ENCODE peak calls at places on chromosomes 4 and X, in five cellular contexts. Z is mesenchymal stem cell, T is H1, X is IMR-90, H is neuronal stem cell. M is an unnamed sample.

GRCh38 chrX:134013092-134013497 is 27.7 kb upstream of the GPC3 start:
- DNase-seq in Z (peak), T (no peak), X (no peak), H (no peak), M (no peak)

GRCh38 chrX:51955200-51955599 is 61.8 kb downstream of the MAGED1 start:
- DNase-seq in Z (no peak), T (no peak), X (no peak), H (no peak), M (no peak)

GRCh38 chrX:44484607-44485146 is 58.0 kb downstream of the FUNDC1 start:
- DNase-seq in Z (no peak), T (no peak), X (no peak), H (no peak), M (no peak)

GRCh38 chr4:128379860-128380259 is 92.2 kb upstream of the PGRMC2 start:
- DNase-seq in Z (peak), T (peak), X (peak), H (no peak), M (peak)

GRCh38 chr4:109131559-109131958 is 170.9 kb downstream of the COL25A1 start:
- DNase-seq in Z (no peak), T (no peak), X (no peak), H (no peak), M (no peak)

GRCh38 chr4:5995901-5996623 is 22.2 kb downstream of the C4orf50 start:
- DNase-seq in Z (no peak), T (no peak), X (no peak), H (no peak), M (peak)

GRCh38 chrX:150871341-150871811 is 27.1 kb downstream of the CD99L2 start:
- DNase-seq in Z (no peak), T (no peak), X (no peak), H (no peak), M (no peak)

GRCh38 chrX:108139303-108139702 is 47.7 kb downstream of the ATG4A start:
- DNase-seq in Z (no peak), T (no peak), X (no peak), H (no peak), M (peak)

GRCh38 chr4:40719008-40719623 is 30.6 kb upstream of the NSUN7 start:
- DNase-seq in Z (peak), T (no peak), X (peak), H (no peak), M (no peak)

GRCh38 chr4:26762650-26763049 is 98.0 kb upstream of the STIM2 start:
- DNase-seq in Z (peak), T (no peak), X (peak), H (no peak), M (no peak)

GRCh38 chr4:100095729-100096595 is 94.3 kb downstream of the DDIT4L start:
- DNase-seq in Z (peak), T (no peak), X (peak), H (peak), M (peak)

GRCh38 chr4:76310683-76311082 is 4.2 kb downstream of the STBD1 start:
- DNase-seq in Z (no peak), T (no peak), X (no peak), H (no peak), M (no peak)

GRCh38 chr4:172892300-172892699 is 276.3 kb upstream of the GALNT7 start:
- DNase-seq in Z (peak), T (peak), X (peak), H (no peak), M (peak)

GRCh38 chrX:68685722-68686683 is 38.5 kb downstream of the STARD8 start:
- DNase-seq in Z (peak), T (peak), X (peak), H (no peak), M (peak)

GRCh38 chr4:98890698-98891097 is 38.2 kb downstream of the EIF4E start:
- DNase-seq in Z (no peak), T (no peak), X (no peak), H (no peak), M (no peak)
- H3K4ac ChIP-seq in Z (no peak), T (no peak), X (no peak), H (no peak), M (no peak)

DNA sequence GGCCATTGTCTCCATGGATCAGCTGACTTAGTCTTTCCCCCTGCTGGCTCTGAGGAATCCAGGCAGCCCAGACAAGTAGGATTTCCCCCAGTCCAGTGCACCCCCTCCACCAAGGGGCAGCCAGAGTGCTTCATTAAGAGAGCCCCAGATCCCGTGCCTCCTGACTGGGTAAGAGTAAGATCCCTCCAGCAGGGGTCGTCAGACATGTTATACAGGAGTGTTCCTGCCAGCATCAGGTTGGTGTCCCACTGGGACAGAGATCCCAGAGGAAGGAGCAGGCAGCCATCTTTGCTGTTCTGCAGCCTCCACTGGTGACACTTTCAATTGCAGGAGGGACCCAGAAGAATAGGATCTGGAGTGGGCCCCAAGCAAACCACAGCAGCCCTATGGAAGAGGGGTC is 29.0 kb upstream of the INPP4B start:
- DNase-seq in Z (no peak), T (no peak), X (no peak), H (no peak), M (peak)
- H3K4ac ChIP-seq in Z (no peak), T (no peak), X (no peak), H (no peak), M (no peak)

GRCh38 chr4:48178931-48179330 is 44.9 kb upstream of the TXK start:
- DNase-seq in Z (no peak), T (no peak), X (no peak), H (no peak), M (peak)

GRCh38 chr4:48175328-48175727 is 41.3 kb upstream of the TXK start:
- DNase-seq in Z (no peak), T (no peak), X (no peak), H (no peak), M (peak)

GRCh38 chr4:48169636-48170035 is 35.6 kb upstream of the TXK start:
- DNase-seq in Z (no peak), T (no peak), X (no peak), H (no peak), M (no peak)

GRCh38 chr4:48175806-48176205 is 41.8 kb upstream of the TXK start:
- DNase-seq in Z (peak), T (no peak), X (peak), H (no peak), M (no peak)

DNA sequence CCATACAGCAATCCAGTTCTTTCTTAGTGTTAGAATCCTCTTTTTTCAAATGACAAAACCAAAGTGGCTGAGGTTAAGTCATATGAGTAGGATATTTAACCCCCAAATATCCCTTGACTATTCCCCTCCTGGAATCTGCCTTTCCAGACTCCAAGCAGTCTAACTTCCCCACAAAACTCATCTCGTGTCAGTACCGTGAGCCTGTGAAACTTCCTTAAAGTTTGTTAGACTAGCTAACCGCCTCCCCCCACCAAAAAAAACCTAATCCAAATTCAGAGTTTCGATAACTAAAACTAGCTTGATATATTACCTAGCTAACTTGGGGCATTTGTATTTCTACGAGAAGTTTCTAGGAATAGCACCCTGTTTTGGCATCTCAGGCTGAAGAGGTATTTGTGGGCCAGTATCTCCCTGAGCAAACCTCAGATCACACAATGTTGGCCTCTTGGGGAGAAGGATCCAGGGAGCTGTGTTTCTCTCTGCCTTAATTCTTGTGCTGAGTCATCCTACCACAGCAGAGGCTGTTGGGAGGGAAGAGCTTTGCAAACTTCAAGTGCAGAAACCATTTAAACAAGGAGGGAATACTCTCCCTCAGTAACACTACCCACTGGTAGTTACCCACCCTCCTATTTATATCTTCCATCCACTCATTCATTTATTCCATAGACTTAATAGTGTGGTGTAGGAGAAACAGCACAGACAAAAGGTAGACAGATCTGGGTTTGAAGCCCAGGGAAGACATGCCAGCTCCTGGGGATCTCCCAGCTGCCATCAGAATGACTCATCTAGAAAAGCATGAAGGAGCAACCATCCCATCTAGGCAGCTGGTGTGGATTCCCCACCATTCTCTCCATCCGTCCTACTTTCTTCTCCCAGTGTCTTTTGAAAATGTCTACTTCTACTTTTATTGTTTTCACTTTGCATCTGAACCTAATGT is 39.3 kb upstream of the TXK start:
- DNase-seq in Z (peak), T (no peak), X (peak), H (no peak), M (peak)
- H3K4ac ChIP-seq in Z (no peak), T (no peak), X (peak), H (no peak), M (no peak)

DNA sequence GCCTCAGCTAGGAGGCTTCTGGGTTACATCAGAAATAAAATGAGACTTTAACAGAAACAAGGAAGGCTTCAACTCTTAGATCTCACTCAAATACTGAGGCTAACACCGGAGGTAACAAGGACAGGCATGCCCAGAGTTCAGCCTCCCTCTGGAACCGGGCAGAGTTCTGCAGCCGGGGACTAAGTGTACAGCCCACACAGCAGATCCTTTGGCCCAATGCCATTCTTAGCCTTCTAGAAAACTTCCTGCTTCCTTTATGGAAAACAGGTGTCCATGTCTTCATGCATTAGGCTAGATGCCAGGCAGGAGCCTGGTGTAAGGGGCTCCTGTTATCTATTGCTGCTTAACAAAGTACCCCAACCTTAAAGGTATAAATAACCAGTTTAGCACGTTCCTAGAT is 369.7 kb downstream of the BCOR start:
- DNase-seq in Z (no peak), T (no peak), X (peak), H (no peak), M (no peak)
- H3K4ac ChIP-seq in Z (no peak), T (no peak), X (no peak), H (no peak), M (no peak)